ENCODE peak calls at places on chromosome 6, in six cellular contexts. A, X, M, E, F and H are unnamed samples.

GRCh38 chr6:129667621-129668020 is 42.4 kb downstream of the ARHGAP18 start:
- DNase-seq in A (no peak), F (no peak), X (no peak), E (no peak), M (no peak), H (no peak)

GRCh38 chr6:41278699-41279405 is 7.6 kb downstream of the TREM1 start:
- DNase-seq in A (peak; percentile 46), X (no peak), F (peak; percentile 37), M (peak; percentile 65), E (peak; percentile 25), H (no peak)

GRCh38 chr6:89258912-89259311 is 41.8 kb upstream of the GABRR1 start:
- DNase-seq in F (no peak), X (no peak), A (no peak), M (no peak), E (no peak), H (no peak)

GRCh38 chr6:170111141-170111664 is 179.7 kb downstream of the DLL1 start:
- DNase-seq in X (peak; percentile 24), A (no peak), F (no peak), M (no peak), E (no peak), H (no peak)

GRCh38 chr6:134714679-134715078 is 235.2 kb downstream of the ALDH8A1 start:
- DNase-seq in E (no peak), M (no peak), X (no peak), F (no peak), A (no peak), H (no peak)

GRCh38 chr6:12012231-12012565 is at the start of gene HIVEP1:
- DNase-seq in F (peak; percentile 14), M (no peak), E (no peak), X (peak; percentile 71), A (peak; percentile 67), H (no peak)

GRCh38 chr6:66825539-66825938 is 1118.5 kb upstream of the EYS start:
- DNase-seq in X (no peak), M (no peak), F (no peak), E (no peak), A (no peak), H (no peak)

GRCh38 chr6:140777780-140778179 is 1354.9 kb upstream of the GJE1 start:
- DNase-seq in M (no peak), F (no peak), E (no peak), X (no peak), A (no peak), H (no peak)

GRCh38 chr6:170225852-170226417 is 64.9 kb downstream of the DLL1 start:
- DNase-seq in E (no peak), A (no peak), F (no peak), X (no peak), M (no peak), H (no peak)

GRCh38 chr6:16236648-16237199 is 1.7 kb upstream of the GMPR start:
- DNase-seq in M (no peak), F (no peak), E (no peak), X (no peak), A (no peak), H (no peak)

GRCh38 chr6:75467906-75468460 is 25.6 kb downstream of the FILIP1 start:
- DNase-seq in E (no peak), A (no peak), F (no peak), M (no peak), X (no peak), H (no peak)

GRCh38 chr6:87174078-87174579 is 18.8 kb downstream of the ZNF292 start:
- DNase-seq in A (no peak), E (no peak), X (no peak), M (no peak), F (no peak), H (no peak)

GRCh38 chr6:45619211-45619760 is 241.6 kb upstream of the SUPT3H start:
- DNase-seq in A (no peak), F (no peak), X (no peak), M (no peak), E (no peak), H (no peak)

GRCh38 chr6:35178932-35179832 is 34.6 kb upstream of the SCUBE3 start:
- DNase-seq in E (no peak), M (no peak), X (no peak), F (no peak), A (no peak), H (no peak)

GRCh38 chr6:56595490-56596122 is 47.1 kb downstream of the DST start:
- DNase-seq in F (no peak), M (peak; percentile 22), X (peak; percentile 67), A (no peak), E (peak; percentile 5), H (peak; percentile 19)

GRCh38 chr6:160428069-160428430 is 79.9 kb downstream of the SLC22A3 start:
- DNase-seq in E (no peak), F (no peak), A (no peak), X (peak; percentile 81), M (no peak), H (no peak)

GRCh38 chr6:170276369-170277057 is 14.4 kb downstream of the DLL1 start:
- DNase-seq in E (no peak), X (peak; percentile 76), F (no peak), A (peak; percentile 41), M (no peak), H (no peak)

GRCh38 chr6:44951253-44951656 is 376.9 kb upstream of the RUNX2 start:
- DNase-seq in X (no peak), M (no peak), E (no peak), A (no peak), F (no peak), H (no peak)

GRCh38 chr6:152669894-152670293 is 27.8 kb upstream of the MYCT1 start:
- DNase-seq in E (peak; percentile 3), X (no peak), A (no peak), F (no peak), M (no peak), H (no peak)

GRCh38 chr6:145031962-145032361 is 703.4 kb downstream of the EPM2A start:
- DNase-seq in F (no peak), M (no peak), X (no peak), E (no peak), A (no peak), H (no peak)

GRCh38 chr6:140500864-140501263 is 1126.4 kb upstream of the CITED2 start:
- DNase-seq in A (no peak), X (no peak), F (no peak), E (no peak), M (no peak), H (no peak)

GRCh38 chr6:170074907-170075306 is 216.0 kb downstream of the DLL1 start:
- DNase-seq in A (no peak), F (no peak), M (no peak), E (no peak), X (no peak), H (no peak)

GRCh38 chr6:6825986-6826901 is 237.7 kb downstream of the LY86 start:
- DNase-seq in E (no peak), X (no peak), F (no peak), A (peak; percentile 66), M (no peak), H (no peak)

GRCh38 chr6:132934496-132934895 is 120.1 kb downstream of the RPS12 start:
- DNase-seq in X (no peak), E (no peak), M (no peak), A (no peak), F (no peak), H (no peak)

GRCh38 chr6:138572200-138572875 is 73.0 kb upstream of the NHSL1 start:
- DNase-seq in X (peak; percentile 78), M (no peak), F (no peak), A (peak; percentile 76), E (no peak), H (no peak)

GRCh38 chr6:170024940-170025339 is 265.9 kb downstream of the DLL1 start:
- DNase-seq in X (peak; percentile 58), M (no peak), A (no peak), E (no peak), F (no peak), H (no peak)

GRCh38 chr6:145714731-145715130 is 20.6 kb downstream of the EPM2A start:
- DNase-seq in E (no peak), M (no peak), A (no peak), X (no peak), F (no peak), H (no peak)

GRCh38 chr6:145756170-145756662 is 20.9 kb upstream of the EPM2A start:
- DNase-seq in F (no peak), X (no peak), E (no peak), A (no peak), M (no peak), H (no peak)

GRCh38 chr6:108804976-108805375 is 43.2 kb upstream of the ARMC2 start:
- DNase-seq in M (no peak), X (no peak), E (no peak), A (no peak), F (no peak), H (no peak)

GRCh38 chr6:341914-342831 is 49.4 kb upstream of the IRF4 start:
- DNase-seq in F (no peak), E (no peak), A (no peak), X (no peak), M (no peak), H (no peak)
- H3K9me3 ChIP-seq in F (no peaks in the 10 kb centered on the region), E (no peaks in the 10 kb centered on the region), A (peaks cover 6% of the 10 kb centered on the region), X (no peaks in the 10 kb centered on the region), M (no peaks in the 10 kb centered on the region), H (no peaks in the 10 kb centered on the region)

GRCh38 chr6:23266536-23266935 is 697.2 kb downstream of the HDGFL1 start:
- DNase-seq in E (no peak), F (no peak), M (no peak), A (no peak), X (no peak), H (no peak)
- H3K9me3 ChIP-seq in E (no peaks in the 10 kb centered on the region), F (no peaks in the 10 kb centered on the region), M (no peaks in the 10 kb centered on the region), A (no peaks in the 10 kb centered on the region), X (no peaks in the 10 kb centered on the region), H (no peaks in the 10 kb centered on the region)

GRCh38 chr6:167298166-167298565 is 7.1 kb downstream of the UNC93A start:
- DNase-seq in X (no peak), A (no peak), M (no peak), F (no peak), E (no peak), H (no peak)
- H3K9me3 ChIP-seq in X (no peaks in the 10 kb centered on the region), A (no peaks in the 10 kb centered on the region), M (no peaks in the 10 kb centered on the region), F (no peaks in the 10 kb centered on the region), E (no peaks in the 10 kb centered on the region), H (no peaks in the 10 kb centered on the region)

DNA sequence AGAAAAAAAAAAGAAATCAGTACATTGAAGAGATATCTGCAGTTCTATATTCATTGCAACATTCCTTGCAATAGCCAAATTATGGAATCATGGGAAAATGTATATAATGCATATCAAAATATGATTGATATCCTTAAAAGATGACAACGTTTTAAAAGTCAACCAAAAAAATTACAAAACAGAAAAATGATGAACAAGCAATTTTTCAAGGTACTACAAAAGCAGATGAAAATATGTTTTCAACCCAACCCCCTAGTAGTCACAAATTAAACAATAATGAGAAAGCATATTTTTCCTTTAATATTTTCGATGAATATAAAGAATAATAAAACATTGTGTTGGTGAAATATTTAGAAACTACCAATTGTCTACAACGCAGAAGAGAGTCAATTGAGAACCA is 497.6 kb downstream of the MEI4 start:
- DNase-seq in M (no peak), E (no peak), F (no peak), A (no peak), X (no peak), H (no peak)
- H3K9me3 ChIP-seq in M (no peaks in the 10 kb centered on the region), E (no peaks in the 10 kb centered on the region), F (no peaks in the 10 kb centered on the region), A (peaks cover 4% of the 10 kb centered on the region), X (no peaks in the 10 kb centered on the region), H (no peaks in the 10 kb centered on the region)

GRCh38 chr6:14305131-14305530 is 187.6 kb downstream of the CD83 start:
- DNase-seq in E (no peak), X (no peak), F (no peak), A (no peak), M (no peak), H (no peak)
- H3K9me3 ChIP-seq in E (no peaks in the 10 kb centered on the region), X (no peaks in the 10 kb centered on the region), F (no peaks in the 10 kb centered on the region), A (no peaks in the 10 kb centered on the region), M (no peaks in the 10 kb centered on the region), H (no peaks in the 10 kb centered on the region)